ENCODE peak calls at places on chromosomes 12 and 14, in seven cellular contexts. K is IMR-90, T is trophoblast cell, I is H9, J is mesendoderm, Q is H1, B is mesenchymal stem cell. L is an unnamed sample.

GRCh38 chr12:117450186-117450585 is 88.8 kb upstream of the NOS1 start:
- DNase-seq in K (no peak), T (no peak), I (no peak), J (no peak), Q (no peak), B (no peak), L (no peak)

GRCh38 chr12:42564540-42564939 is 25.0 kb downstream of the PRICKLE1 start:
- DNase-seq in K (peak; percentile 77), T (no peak), I (no peak), J (no peak), Q (no peak), B (peak; percentile 12), L (no peak)

GRCh38 chr12:86216591-86216990 is 39.6 kb downstream of the MGAT4C start:
- DNase-seq in K (no peak), T (no peak), I (no peak), J (no peak), Q (no peak), B (no peak), L (no peak)

GRCh38 chr12:103391103-103391502 is 104.7 kb downstream of the C12orf42 start:
- DNase-seq in K (no peak), T (no peak), I (no peak), J (no peak), Q (no peak), B (no peak), L (no peak)

GRCh38 chr12:51415931-51416330 is 8.7 kb upstream of the SLC4A8 start:
- DNase-seq in K (no peak), T (peak; percentile 33), I (no peak), J (no peak), Q (no peak), B (no peak), L (no peak)

GRCh38 chr12:6570264-6570887 is 2.3 kb upstream of the NOP2 start:
- DNase-seq in K (no peak), T (no peak), I (peak; percentile 90), J (peak; percentile 83), Q (no peak), B (peak; percentile 61), L (no peak)

GRCh38 chr12:110344657-110345056 is 58.9 kb downstream of the ANAPC7 start:
- DNase-seq in K (no peak), T (no peak), I (no peak), J (no peak), Q (no peak), B (no peak), L (no peak)

GRCh38 chr14:91303091-91303923 is 58.8 kb upstream of the GPR68 start:
- DNase-seq in K (no peak), T (no peak), I (peak; percentile 100), J (peak; percentile 99), Q (peak; percentile 100), B (no peak), L (peak; percentile 93)

GRCh38 chr12:13702401-13702800 is 279.0 kb downstream of the GRIN2B start:
- DNase-seq in K (no peak), T (no peak), I (no peak), J (no peak), Q (no peak), B (no peak), L (peak; percentile 54)

GRCh38 chr12:58917699-58918334 is 2.5 kb downstream of the LRIG3 start:
- DNase-seq in K (no peak), T (no peak), I (no peak), J (no peak), Q (no peak), B (peak; percentile 26), L (no peak)

DNA sequence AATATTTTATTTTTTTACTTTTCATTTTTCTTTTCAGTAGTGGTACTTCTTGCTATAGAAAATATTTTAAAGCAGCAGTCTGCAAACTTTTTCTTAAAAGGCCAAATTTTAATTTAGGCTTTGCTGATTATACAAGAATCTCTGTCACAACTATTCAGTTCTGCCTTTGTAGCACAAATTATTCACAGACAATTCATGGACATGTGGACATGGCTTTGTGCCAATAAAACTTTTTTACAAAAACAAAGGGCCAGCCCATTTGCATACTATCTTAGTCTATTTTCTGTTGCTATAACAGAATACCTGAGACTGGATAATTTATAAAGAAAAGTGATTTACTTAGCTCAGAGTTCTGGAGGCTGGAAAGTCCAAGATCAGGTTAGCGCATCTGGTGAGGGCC is 17.1 kb downstream of the LLPH start:
- DNase-seq in K (no peak), T (no peak), I (no peak), J (no peak), Q (no peak), B (no peak), L (no peak)
- H2BK5ac ChIP-seq in K (no peak overlapping the region), T (no peak overlapping the region), I (no peak overlapping the region), J (no peak overlapping the region), Q (no peak overlapping the region), B (no peak overlapping the region), L (no peak overlapping the region)

GRCh38 chr12:105107497-105108371 is at the start of gene WASHC4:
- DNase-seq in K (peak; percentile 85), T (peak; percentile 94), I (peak; percentile 96), J (peak; percentile 97), Q (peak; percentile 76), B (peak; percentile 94), L (peak; percentile 87)
- H2BK5ac ChIP-seq in K (peak within 1 kb of the TSS; percentile 86), T (peak within 1 kb of the TSS; percentile 37), I (no peak within 1 kb of the TSS), J (peak within 1 kb of the TSS; percentile 84), Q (peak within 1 kb of the TSS; percentile 96), B (peak within 1 kb of the TSS; percentile 87), L (peak within 1 kb of the TSS; percentile 45)

GRCh38 chr12:22683131-22683530 is 58.2 kb downstream of the ETNK1 start:
- DNase-seq in K (no peak), T (no peak), I (no peak), J (no peak), Q (no peak), B (no peak), L (no peak)

GRCh38 chr12:22684526-22685118 is 59.7 kb downstream of the ETNK1 start:
- DNase-seq in K (peak; percentile 59), T (no peak), I (no peak), J (peak; percentile 63), Q (no peak), B (peak; percentile 61), L (peak; percentile 27)

GRCh38 chr12:22687677-22688076 is 62.7 kb downstream of the ETNK1 start:
- DNase-seq in K (peak; percentile 77), T (no peak), I (no peak), J (no peak), Q (no peak), B (peak; percentile 74), L (no peak)

GRCh38 chr12:22682663-22683062 is 57.7 kb downstream of the ETNK1 start:
- DNase-seq in K (no peak), T (no peak), I (no peak), J (no peak), Q (no peak), B (no peak), L (no peak)

DNA sequence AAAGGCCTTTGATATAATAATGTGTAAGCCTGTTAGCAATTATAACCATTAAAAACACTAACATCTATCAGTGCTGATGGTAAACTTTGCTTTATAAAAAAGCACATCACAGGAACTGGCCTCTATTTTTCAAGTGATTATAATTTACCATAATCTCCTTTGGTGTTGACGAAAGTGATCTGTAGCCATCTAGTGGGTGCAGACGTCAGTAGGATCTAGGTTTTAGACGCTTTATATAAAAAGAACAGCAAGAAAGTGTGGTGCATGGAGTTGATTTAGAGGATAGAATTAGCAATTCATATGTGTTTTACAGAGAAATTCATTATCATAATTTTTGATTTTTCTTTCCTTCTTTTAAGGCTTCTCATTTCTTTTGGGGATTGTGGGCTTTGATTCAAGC is 59.2 kb downstream of the ETNK1 start:
- DNase-seq in K (no peak), T (no peak), I (no peak), J (no peak), Q (no peak), B (no peak), L (no peak)
- H2BK5ac ChIP-seq in K (no peak overlapping the region), T (no peak overlapping the region), I (no peak overlapping the region), J (no peak overlapping the region), Q (no peak overlapping the region), B (no peak overlapping the region), L (no peak overlapping the region)

GRCh38 chr14:94328196-94328595 is 5.1 kb upstream of the SERPINA6 start:
- DNase-seq in K (no peak), T (no peak), I (no peak), J (no peak), Q (no peak), B (no peak), L (no peak)

GRCh38 chr14:94320243-94320642 is 2.9 kb downstream of the SERPINA6 start:
- DNase-seq in K (no peak), T (no peak), I (no peak), J (no peak), Q (no peak), B (no peak), L (no peak)

GRCh38 chr14:94317259-94317658 is 5.9 kb downstream of the SERPINA6 start:
- DNase-seq in K (no peak), T (no peak), I (no peak), J (peak; percentile 8), Q (no peak), B (no peak), L (no peak)

GRCh38 chr14:94321421-94322271 is 1.5 kb downstream of the SERPINA6 start:
- DNase-seq in K (no peak), T (no peak), I (no peak), J (no peak), Q (no peak), B (no peak), L (no peak)

GRCh38 chr14:94322648-94323570 is at the start of gene SERPINA6:
- DNase-seq in K (peak; percentile 22), T (no peak), I (no peak), J (no peak), Q (no peak), B (no peak), L (no peak)
- H2BK5ac ChIP-seq in K (no peak within 1 kb of the TSS), T (no peak within 1 kb of the TSS), I (no peak within 1 kb of the TSS), J (no peak within 1 kb of the TSS), Q (no peak within 1 kb of the TSS), B (no peak within 1 kb of the TSS), L (no peak within 1 kb of the TSS)

L was measured in neuronal stem cell.